ENCODE peak calls at places on chromosomes 16 and 17, in five cellular contexts. P is heart right ventricle, B is endothelial cell of umbilical vein, C is cardiac muscle cell, S is small intestine. T is an unnamed sample.
A peak's percentile ranks its signal among the peaks of the same experiment; 100 is the strongest.

GRCh38 chr17:78826836-78827509 is 13.6 kb downstream of the USP36 start:
- DNase-seq in P (no peak), B (no peak), C (no peak), S (no peak), T (no peak)

GRCh38 chr16:84115919-84116719 is 623 bp downstream of the MBTPS1 start:
- DNase-seq in P (peak; percentile 43), B (peak; percentile 52), C (peak; percentile 57), S (peak; percentile 65), T (peak; percentile 22)

GRCh38 chr16:57304169-57305061 is 19.9 kb upstream of the PLLP start:
- DNase-seq in P (peak; percentile 79), B (peak; percentile 67), C (peak; percentile 90), S (peak; percentile 56), T (no peak)

GRCh38 chr16:15418206-15418605 is 16.2 kb upstream of the BMERB1 start:
- DNase-seq in P (no peak), B (no peak), C (no peak), S (no peak), T (no peak)

GRCh38 chr17:8443756-8444155 is 8.1 kb downstream of the NDEL1 start:
- DNase-seq in P (no peak), B (no peak), C (no peak), S (no peak), T (no peak)

GRCh38 chr17:72351884-72352346 is 231.1 kb downstream of the SOX9 start:
- DNase-seq in P (no peak), B (no peak), C (no peak), S (no peak), T (no peak)

GRCh38 chr16:83068686-83069085 is 441.9 kb downstream of the CDH13 start:
- DNase-seq in P (peak; percentile 4), B (peak; percentile 91), C (peak; percentile 74), S (peak; percentile 41), T (no peak)

GRCh38 chr16:80804451-80805383 is at the start of gene CDYL2:
- DNase-seq in P (no peak), B (no peak), C (peak; percentile 53), S (peak; percentile 70), T (no peak)

GRCh38 chr17:64331946-64332493 is 58.6 kb downstream of the PECAM1 start:
- DNase-seq in P (peak; percentile 84), B (peak; percentile 92), C (peak; percentile 82), S (no peak), T (peak; percentile 31)

GRCh38 chr16:29816694-29817441 is 916 bp downstream of the PAGR1 start:
- DNase-seq in P (peak; percentile 58), B (peak; percentile 56), C (peak; percentile 78), S (peak; percentile 78), T (peak; percentile 47)

GRCh38 chr16:53622315-53622714 is 81.3 kb downstream of the RPGRIP1L start:
- DNase-seq in P (no peak), B (no peak), C (no peak), S (no peak), T (no peak)

GRCh38 chr16:66925322-66925840 is at the start of gene RRAD:
- DNase-seq in P (peak; percentile 72), B (peak; percentile 11), C (peak; percentile 45), S (no peak), T (peak; percentile 92)

GRCh38 chr17:48754500-48755261 is 26.1 kb upstream of the HOXB13 start:
- DNase-seq in P (no peak), B (no peak), C (no peak), S (no peak), T (no peak)

GRCh38 chr17:48757524-48757961 is 29.0 kb upstream of the HOXB13 start:
- DNase-seq in P (no peak), B (no peak), C (no peak), S (no peak), T (no peak)

GRCh38 chr17:48759288-48759687 is 30.7 kb upstream of the HOXB13 start:
- DNase-seq in P (no peak), B (no peak), C (no peak), S (no peak), T (no peak)

GRCh38 chr17:48755346-48755745 is 26.8 kb upstream of the HOXB13 start:
- DNase-seq in P (no peak), B (no peak), C (no peak), S (no peak), T (no peak)

GRCh38 chr17:48756816-48757215 is 28.3 kb upstream of the HOXB13 start:
- DNase-seq in P (no peak), B (peak; percentile 13), C (no peak), S (no peak), T (no peak)
- H3K27ac ChIP-seq in P (no peak overlapping the region), B (no peak overlapping the region), C (no peak overlapping the region), S (no peak overlapping the region), T (no peak overlapping the region)

GRCh38 chr17:58344791-58345157 is 7.2 kb downstream of the SUPT4H1 start:
- DNase-seq in P (no peak), B (no peak), C (no peak), S (no peak), T (no peak)

GRCh38 chr17:58344047-58344790 is 7.8 kb downstream of the SUPT4H1 start:
- DNase-seq in P (no peak), B (peak; percentile 5), C (peak; percentile 17), S (peak; percentile 71), T (no peak)

GRCh38 chr17:58348038-58348437 is 4.0 kb downstream of the SUPT4H1 start:
- DNase-seq in P (no peak), B (no peak), C (no peak), S (no peak), T (no peak)

GRCh38 chr17:58343131-58343530 is 8.9 kb downstream of the SUPT4H1 start:
- DNase-seq in P (no peak), B (no peak), C (no peak), S (no peak), T (no peak)

DNA sequence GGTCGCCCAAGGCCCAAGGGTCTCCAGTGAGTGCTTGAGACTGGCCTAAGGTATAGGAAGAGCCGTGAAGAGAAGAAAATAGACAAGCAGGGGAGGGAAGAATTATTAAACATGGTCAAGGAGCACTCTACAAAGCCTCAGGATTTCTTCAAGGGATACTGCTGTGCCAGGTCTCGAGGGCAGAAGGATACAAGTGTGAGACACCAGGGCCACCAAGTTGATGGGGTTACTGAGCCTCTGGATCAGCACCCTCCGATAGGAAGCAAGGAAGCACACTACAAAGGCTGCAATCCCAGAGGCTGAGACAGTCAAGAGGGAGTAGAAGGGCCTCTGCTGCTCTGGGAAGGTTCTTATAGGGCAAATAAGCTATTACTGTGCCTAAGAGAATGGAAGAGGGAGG is 6.5 kb downstream of the SUPT4H1 start:
- DNase-seq in P (no peak), B (no peak), C (no peak), S (no peak), T (no peak)
- H3K27ac ChIP-seq in P (no peak overlapping the region), B (no peak overlapping the region), C (no peak overlapping the region), S (no peak overlapping the region), T (no peak overlapping the region)

GRCh38 chr17:40070644-40070894 is 7.8 kb downstream of the THRA start:
- DNase-seq in P (peak; percentile 7), B (no peak), C (no peak), S (no peak), T (no peak)

GRCh38 chr17:40068917-40069750 is 6.4 kb downstream of the THRA start:
- DNase-seq in P (peak; percentile 94), B (peak; percentile 75), C (peak; percentile 91), S (peak; percentile 89), T (peak; percentile 96)

GRCh38 chr17:40070895-40071719 is 8.3 kb downstream of the THRA start:
- DNase-seq in P (peak; percentile 57), B (no peak), C (no peak), S (peak; percentile 97), T (peak; percentile 94)

GRCh38 chr17:40068584-40068916 is 5.8 kb downstream of the THRA start:
- DNase-seq in P (no peak), B (no peak), C (no peak), S (no peak), T (no peak)

GRCh38 chr17:40069751-40070643 is 7.2 kb downstream of the THRA start:
- DNase-seq in P (peak; percentile 69), B (peak; percentile 53), C (peak; percentile 44), S (peak; percentile 88), T (peak; percentile 56)
- H3K27ac ChIP-seq in P (peak overlapping the region; percentile 89), B (no peak overlapping the region), C (peak overlapping the region; percentile 89), S (peak overlapping the region; percentile 90), T (peak overlapping the region; percentile 100)

DNA sequence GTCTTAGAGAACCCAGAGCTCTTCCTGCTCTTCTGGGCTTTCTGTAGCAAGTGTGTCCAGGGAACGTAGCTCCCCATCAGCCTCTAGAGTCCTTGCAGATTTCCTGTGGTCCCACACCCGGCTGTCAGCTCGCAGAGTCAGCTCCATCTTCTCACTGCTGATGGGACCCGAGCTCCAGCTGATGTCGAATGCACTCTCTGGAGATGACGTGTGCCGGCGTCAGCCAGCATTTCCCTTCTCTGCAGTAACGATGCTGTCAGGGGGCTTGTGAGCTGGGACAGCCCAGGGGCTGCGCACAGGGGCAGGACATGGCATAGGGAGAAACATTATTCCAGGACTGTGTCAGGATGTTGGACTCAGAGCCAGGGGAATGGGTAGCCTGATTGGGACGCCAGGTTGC is 87.8 kb downstream of the SNX29 start:
- DNase-seq in P (no peak), B (no peak), C (no peak), S (no peak), T (no peak)
- H3K27ac ChIP-seq in P (no peak overlapping the region), B (no peak overlapping the region), C (no peak overlapping the region), S (no peak overlapping the region), T (no peak overlapping the region)

GRCh38 chr17:43952351-43952723 is 1.4 kb downstream of the PYY start:
- DNase-seq in P (no peak), B (no peak), C (peak; percentile 10), S (no peak), T (no peak)
- H3K27ac ChIP-seq in P (no peak overlapping the region), B (no peak overlapping the region), C (no peak overlapping the region), S (no peak overlapping the region), T (no peak overlapping the region)

GRCh38 chr16:89563639-89564392 is 3.3 kb downstream of the RPL13 start:
- DNase-seq in P (no peak), B (no peak), C (no peak), S (no peak), T (peak; percentile 49)

GRCh38 chr16:89565506-89566372 is 5.3 kb downstream of the RPL13 start:
- DNase-seq in P (no peak), B (peak; percentile 57), C (peak; percentile 53), S (peak; percentile 65), T (peak; percentile 75)

GRCh38 chr16:89562939-89563338 is 2.5 kb downstream of the RPL13 start:
- DNase-seq in P (no peak), B (no peak), C (no peak), S (no peak), T (no peak)

GRCh38 chr16:89565256-89565505 is 4.7 kb downstream of the RPL13 start:
- DNase-seq in P (no peak), B (no peak), C (no peak), S (no peak), T (no peak)

DNA sequence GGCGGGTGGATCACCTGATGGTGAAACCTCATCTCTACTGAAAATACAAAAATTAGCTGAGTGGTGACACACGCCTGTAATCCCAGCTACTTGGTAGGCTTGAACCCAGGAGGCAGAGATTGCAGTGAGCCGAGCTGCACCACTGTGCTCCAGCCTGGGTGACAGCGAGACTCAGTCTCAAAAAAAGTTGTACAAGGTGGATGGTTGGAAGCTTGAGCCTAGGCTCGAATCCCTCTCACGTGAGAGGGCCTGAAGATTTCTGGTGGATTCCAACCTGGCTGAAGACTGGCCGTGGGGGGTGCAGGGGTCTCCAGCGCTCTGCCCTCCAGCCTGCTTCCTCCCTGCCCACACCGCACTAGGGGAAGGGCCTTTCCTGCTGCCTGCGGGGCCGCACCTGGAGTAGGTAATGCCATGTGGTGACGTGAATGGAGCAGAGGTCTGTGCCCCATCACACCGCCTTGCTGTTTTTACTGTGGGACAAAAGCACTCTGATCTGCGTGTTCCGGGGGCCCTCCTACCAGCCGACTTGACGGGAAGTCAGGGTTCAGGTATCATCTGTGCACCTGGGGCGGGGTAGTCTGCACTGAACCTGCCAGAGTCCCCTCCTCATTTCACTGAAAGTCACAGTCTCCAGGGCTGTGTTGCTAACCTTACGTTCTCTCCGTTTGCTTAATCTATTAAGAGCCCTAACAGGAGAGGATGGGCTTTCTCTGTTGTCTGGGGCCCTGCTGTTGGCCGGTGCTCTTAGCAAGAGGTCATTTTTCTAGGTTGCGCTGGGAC is 4.2 kb downstream of the RPL13 start:
- DNase-seq in P (no peak), B (no peak), C (no peak), S (peak; percentile 38), T (no peak)
- H3K27ac ChIP-seq in P (no peak overlapping the region), B (no peak overlapping the region), C (no peak overlapping the region), S (no peak overlapping the region), T (peak overlapping the region; percentile 91)

T was measured in gastrocnemius medialis.